ENCODE peak calls at places on chromosomes 13 and 19, in seven cellular contexts. One of them, this sample, is unnamed.

GRCh38 chr19:33396701-33397535 is 23.4 kb downstream of the CEBPG start:
- DNase-seq in lung: no peak
- DNase-seq in fibroblast of the aortic adventitia: no peak
- DNase-seq in HFF-Myc: no peak
- DNase-seq in PC-3: no peak
- DNase-seq in epithelial cell of esophagus: no peak
- DNase-seq in Panc1: no peak
- DNase-seq in this sample: peak; percentile 39

GRCh38 chr19:33426621-33427475 is 53.3 kb downstream of the CEBPG start:
- DNase-seq in lung: no peak
- DNase-seq in fibroblast of the aortic adventitia: no peak
- DNase-seq in HFF-Myc: no peak
- DNase-seq in PC-3: no peak
- DNase-seq in epithelial cell of esophagus: no peak
- DNase-seq in Panc1: no peak
- DNase-seq in this sample: no peak

GRCh38 chr13:41597348-41598041 is 140.1 kb downstream of the RGCC start:
- DNase-seq in lung: no peak
- DNase-seq in fibroblast of the aortic adventitia: no peak
- DNase-seq in HFF-Myc: no peak
- DNase-seq in PC-3: no peak
- DNase-seq in epithelial cell of esophagus: peak; percentile 69
- DNase-seq in Panc1: no peak
- DNase-seq in this sample: peak; percentile 40

GRCh38 chr13:27619711-27620376 is 485 bp downstream of the LNX2 start:
- DNase-seq in lung: peak; percentile 41
- DNase-seq in fibroblast of the aortic adventitia: peak; percentile 32
- DNase-seq in HFF-Myc: no peak
- DNase-seq in PC-3: peak; percentile 29
- DNase-seq in epithelial cell of esophagus: no peak
- DNase-seq in Panc1: no peak
- DNase-seq in this sample: peak; percentile 40

GRCh38 chr19:55809381-55810058 is 22.3 kb downstream of the NLRP11 start:
- DNase-seq in lung: peak; percentile 38
- DNase-seq in fibroblast of the aortic adventitia: peak; percentile 15
- DNase-seq in HFF-Myc: peak; percentile 10
- DNase-seq in PC-3: peak; percentile 80
- DNase-seq in epithelial cell of esophagus: peak; percentile 38
- DNase-seq in Panc1: peak; percentile 28
- DNase-seq in this sample: peak; percentile 0

GRCh38 chr13:90890435-90890834 is 457.1 kb upstream of the MIR17HG start:
- DNase-seq in lung: no peak
- DNase-seq in fibroblast of the aortic adventitia: no peak
- DNase-seq in HFF-Myc: no peak
- DNase-seq in PC-3: no peak
- DNase-seq in epithelial cell of esophagus: no peak
- DNase-seq in Panc1: no peak
- DNase-seq in this sample: no peak

GRCh38 chr13:35485451-35485850 is 9.0 kb upstream of the MAB21L1 start:
- DNase-seq in lung: no peak
- DNase-seq in fibroblast of the aortic adventitia: no peak
- DNase-seq in HFF-Myc: no peak
- DNase-seq in PC-3: no peak
- DNase-seq in epithelial cell of esophagus: no peak
- DNase-seq in Panc1: no peak
- DNase-seq in this sample: no peak

GRCh38 chr19:10505583-10506229 is 2.5 kb upstream of the KEAP1 start:
- DNase-seq in lung: peak; percentile 80
- DNase-seq in fibroblast of the aortic adventitia: peak; percentile 75
- DNase-seq in HFF-Myc: no peak
- DNase-seq in PC-3: peak; percentile 79
- DNase-seq in epithelial cell of esophagus: peak; percentile 83
- DNase-seq in Panc1: no peak
- DNase-seq in this sample: peak; percentile 55

GRCh38 chr13:26867451-26868067 is 107.0 kb upstream of the GPR12 start:
- DNase-seq in lung: no peak
- DNase-seq in fibroblast of the aortic adventitia: peak; percentile 43
- DNase-seq in HFF-Myc: peak; percentile 7
- DNase-seq in PC-3: peak; percentile 38
- DNase-seq in epithelial cell of esophagus: peak; percentile 41
- DNase-seq in Panc1: no peak
- DNase-seq in this sample: peak; percentile 25

GRCh38 chr19:47701717-47702552 is 11.3 kb upstream of the EHD2 start:
- DNase-seq in lung: no peak
- DNase-seq in fibroblast of the aortic adventitia: no peak
- DNase-seq in HFF-Myc: no peak
- DNase-seq in PC-3: no peak
- DNase-seq in epithelial cell of esophagus: no peak
- DNase-seq in Panc1: no peak
- DNase-seq in this sample: no peak

GRCh38 chr13:84645196-84646071 is 763.2 kb upstream of the SLITRK1 start:
- DNase-seq in lung: no peak
- DNase-seq in fibroblast of the aortic adventitia: peak; percentile 92
- DNase-seq in HFF-Myc: no peak
- DNase-seq in PC-3: no peak
- DNase-seq in epithelial cell of esophagus: peak; percentile 59
- DNase-seq in Panc1: no peak
- DNase-seq in this sample: peak; percentile 50

GRCh38 chr19:47309608-47310007 is at the start of gene C5AR1:
- DNase-seq in lung: peak; percentile 45
- DNase-seq in fibroblast of the aortic adventitia: no peak
- DNase-seq in HFF-Myc: no peak
- DNase-seq in PC-3: no peak
- DNase-seq in epithelial cell of esophagus: no peak
- DNase-seq in Panc1: no peak
- DNase-seq in this sample: no peak

GRCh38 chr13:101915755-101916107 is 463.3 kb downstream of the ITGBL1 start:
- DNase-seq in lung: no peak
- DNase-seq in fibroblast of the aortic adventitia: no peak
- DNase-seq in HFF-Myc: no peak
- DNase-seq in PC-3: no peak
- DNase-seq in epithelial cell of esophagus: no peak
- DNase-seq in Panc1: no peak
- DNase-seq in this sample: no peak

GRCh38 chr19:39382991-39383828 is 7.7 kb downstream of the PAF1 start:
- DNase-seq in lung: no peak
- DNase-seq in fibroblast of the aortic adventitia: no peak
- DNase-seq in HFF-Myc: no peak
- DNase-seq in PC-3: no peak
- DNase-seq in epithelial cell of esophagus: no peak
- DNase-seq in Panc1: no peak
- DNase-seq in this sample: no peak

GRCh38 chr13:25874907-25875306 is 176.9 kb downstream of the SHISA2 start:
- DNase-seq in lung: no peak
- DNase-seq in fibroblast of the aortic adventitia: no peak
- DNase-seq in HFF-Myc: no peak
- DNase-seq in PC-3: no peak
- DNase-seq in epithelial cell of esophagus: no peak
- DNase-seq in Panc1: no peak
- DNase-seq in this sample: no peak

GRCh38 chr13:113920173-113920572 is 53.7 kb downstream of the C13orf46 start:
- DNase-seq in lung: no peak
- DNase-seq in fibroblast of the aortic adventitia: no peak
- DNase-seq in HFF-Myc: no peak
- DNase-seq in PC-3: no peak
- DNase-seq in epithelial cell of esophagus: no peak
- DNase-seq in Panc1: no peak
- DNase-seq in this sample: no peak

GRCh38 chr13:43110658-43111057 is 87.3 kb downstream of the DNAJC15 start:
- DNase-seq in lung: no peak
- DNase-seq in fibroblast of the aortic adventitia: no peak
- DNase-seq in HFF-Myc: no peak
- DNase-seq in PC-3: no peak
- DNase-seq in epithelial cell of esophagus: no peak
- DNase-seq in Panc1: no peak
- DNase-seq in this sample: no peak

GRCh38 chr19:18418034-18418724 is 1.0 kb upstream of the SSBP4 start:
- DNase-seq in lung: no peak
- DNase-seq in fibroblast of the aortic adventitia: peak; percentile 20
- DNase-seq in HFF-Myc: no peak
- DNase-seq in PC-3: no peak
- DNase-seq in epithelial cell of esophagus: no peak
- DNase-seq in Panc1: no peak
- DNase-seq in this sample: no peak

GRCh38 chr13:21541271-21541670 is 62.7 kb downstream of the MICU2 start:
- DNase-seq in lung: no peak
- DNase-seq in fibroblast of the aortic adventitia: no peak
- DNase-seq in HFF-Myc: no peak
- DNase-seq in PC-3: peak; percentile 70
- DNase-seq in epithelial cell of esophagus: peak; percentile 35
- DNase-seq in Panc1: no peak
- DNase-seq in this sample: no peak

GRCh38 chr19:41224632-41225031 is 5.6 kb downstream of the AXL start:
- DNase-seq in lung: no peak
- DNase-seq in fibroblast of the aortic adventitia: no peak
- DNase-seq in HFF-Myc: no peak
- DNase-seq in PC-3: no peak
- DNase-seq in epithelial cell of esophagus: no peak
- DNase-seq in Panc1: no peak
- DNase-seq in this sample: no peak
- H3K4me3 ChIP-seq in lung: no peak overlapping the region
- H3K4me3 ChIP-seq in fibroblast of the aortic adventitia: no peak overlapping the region
- H3K4me3 ChIP-seq in HFF-Myc: peak overlapping the region; percentile 36
- H3K4me3 ChIP-seq in PC-3: peak overlapping the region; percentile 56
- H3K4me3 ChIP-seq in epithelial cell of esophagus: no peak overlapping the region
- H3K4me3 ChIP-seq in Panc1: no peak overlapping the region
- H3K4me3 ChIP-seq in this sample: no peak overlapping the region

GRCh38 chr19:14073925-14074838 is 1.6 kb downstream of the MISP3 start:
- DNase-seq in lung: no peak
- DNase-seq in fibroblast of the aortic adventitia: no peak
- DNase-seq in HFF-Myc: no peak
- DNase-seq in PC-3: peak; percentile 46
- DNase-seq in epithelial cell of esophagus: peak; percentile 51
- DNase-seq in Panc1: no peak
- DNase-seq in this sample: no peak
- TF ChIP-seq CTCF in lung: no peak
- TF ChIP-seq CTCF in fibroblast of the aortic adventitia: no peak
- TF ChIP-seq CTCF in HFF-Myc: no peak
- TF ChIP-seq CTCF in PC-3: no peak
- TF ChIP-seq CTCF in epithelial cell of esophagus: no peak
- TF ChIP-seq CTCF in Panc1: no peak
- TF ChIP-seq CTCF in this sample: no peak

GRCh38 chr19:36245210-36246005 is 30.5 kb downstream of the ZNF146 start:
- DNase-seq in lung: no peak
- DNase-seq in fibroblast of the aortic adventitia: no peak
- DNase-seq in HFF-Myc: no peak
- DNase-seq in PC-3: no peak
- DNase-seq in epithelial cell of esophagus: no peak
- DNase-seq in Panc1: no peak
- DNase-seq in this sample: no peak

GRCh38 chr19:36244066-36244465 is 29.2 kb downstream of the ZNF146 start:
- DNase-seq in lung: no peak
- DNase-seq in fibroblast of the aortic adventitia: no peak
- DNase-seq in HFF-Myc: no peak
- DNase-seq in PC-3: no peak
- DNase-seq in epithelial cell of esophagus: no peak
- DNase-seq in Panc1: no peak
- DNase-seq in this sample: no peak

GRCh38 chr19:36246006-36246391 is 31.1 kb downstream of the ZNF146 start:
- DNase-seq in lung: no peak
- DNase-seq in fibroblast of the aortic adventitia: no peak
- DNase-seq in HFF-Myc: no peak
- DNase-seq in PC-3: no peak
- DNase-seq in epithelial cell of esophagus: peak; percentile 42
- DNase-seq in Panc1: no peak
- DNase-seq in this sample: no peak
- H3K4me3 ChIP-seq in lung: no peak overlapping the region
- H3K4me3 ChIP-seq in fibroblast of the aortic adventitia: no peak overlapping the region
- H3K4me3 ChIP-seq in HFF-Myc: no peak overlapping the region
- H3K4me3 ChIP-seq in PC-3: no peak overlapping the region
- H3K4me3 ChIP-seq in epithelial cell of esophagus: peak overlapping the region; percentile 16
- H3K4me3 ChIP-seq in Panc1: peak overlapping the region; percentile 9
- H3K4me3 ChIP-seq in this sample: no peak overlapping the region

GRCh38 chr13:87287721-87288120 is 383.4 kb upstream of the SLITRK5 start:
- DNase-seq in lung: no peak
- DNase-seq in fibroblast of the aortic adventitia: no peak
- DNase-seq in HFF-Myc: no peak
- DNase-seq in PC-3: no peak
- DNase-seq in epithelial cell of esophagus: no peak
- DNase-seq in Panc1: no peak
- DNase-seq in this sample: no peak
- TF ChIP-seq CTCF in lung: no peak
- TF ChIP-seq CTCF in fibroblast of the aortic adventitia: no peak
- TF ChIP-seq CTCF in HFF-Myc: no peak
- TF ChIP-seq CTCF in PC-3: no peak
- TF ChIP-seq CTCF in epithelial cell of esophagus: no peak
- TF ChIP-seq CTCF in Panc1: no peak
- TF ChIP-seq CTCF in this sample: no peak